ENCODE peak calls at places on chromosomes 6 and 20, in ten cellular contexts. P, E, H, K, C, V, L, R, D and Y are unnamed samples.
A peak's percentile ranks its signal among the peaks of the same experiment; 100 is the strongest.

GRCh38 chr6:169557887-169558286 is 143.9 kb downstream of the WDR27 start:
- DNase-seq in H (no peak), R (no peak), P (no peak), V (no peak), C (no peak), K (no peak), L (no peak), D (no peak), E (no peak), Y (no peak)

GRCh38 chr6:96522469-96523009 is 933 bp downstream of the UFL1 start:
- DNase-seq in K (peak; percentile 1), V (no peak), E (no peak), L (no peak), P (no peak), H (peak; percentile 20), R (no peak), C (no peak), D (no peak), Y (no peak)

GRCh38 chr6:56671160-56671559 is 28.5 kb upstream of the DST start:
- DNase-seq in D (no peak), V (no peak), H (no peak), P (no peak), K (no peak), R (no peak), L (no peak), C (no peak), E (no peak), Y (no peak)

GRCh38 chr20:38651154-38651553 is 49.5 kb downstream of the ARHGAP40 start:
- DNase-seq in K (no peak), L (no peak), E (no peak), R (no peak), C (no peak), V (no peak), P (no peak), D (no peak), H (no peak), Y (no peak)

GRCh38 chr6:147564556-147564955 is 56.1 kb downstream of the SAMD5 start:
- DNase-seq in H (no peak), E (no peak), P (no peak), V (no peak), R (no peak), K (no peak), C (no peak), D (no peak), L (no peak), Y (no peak)

GRCh38 chr20:33076662-33077398 is 2.6 kb upstream of the BPIFB4 start:
- DNase-seq in R (no peak), D (no peak), L (no peak), V (no peak), E (no peak), P (no peak), K (no peak), H (no peak), C (no peak), Y (peak; percentile 28)

GRCh38 chr6:16684896-16685554 is 76.2 kb downstream of the ATXN1 start:
- DNase-seq in V (no peak), R (no peak), L (no peak), P (peak; percentile 27), K (no peak), D (no peak), H (peak; percentile 64), C (no peak), E (no peak), Y (no peak)

GRCh38 chr6:41805830-41806774 is 18.6 kb downstream of the TOMM6 start:
- DNase-seq in C (no peak), P (no peak), E (no peak), R (no peak), D (no peak), L (no peak), K (no peak), V (no peak), H (no peak), Y (no peak)

GRCh38 chr20:58025233-58025632 is 203.2 kb downstream of the ANKRD60 start:
- DNase-seq in R (no peak), D (peak; percentile 44), P (no peak), V (no peak), L (peak; percentile 82), H (no peak), K (no peak), C (no peak), E (no peak), Y (no peak)

GRCh38 chr6:167717455-167717854 is 109.3 kb upstream of the AFDN start:
- DNase-seq in P (no peak), R (no peak), D (no peak), C (no peak), E (no peak), K (no peak), L (no peak), H (no peak), V (no peak), Y (no peak)

GRCh38 chr6:51778666-51779065 is 308.7 kb downstream of the PKHD1 start:
- DNase-seq in L (no peak), K (no peak), H (no peak), C (no peak), V (no peak), D (no peak), E (no peak), R (no peak), P (no peak), Y (no peak)

DNA sequence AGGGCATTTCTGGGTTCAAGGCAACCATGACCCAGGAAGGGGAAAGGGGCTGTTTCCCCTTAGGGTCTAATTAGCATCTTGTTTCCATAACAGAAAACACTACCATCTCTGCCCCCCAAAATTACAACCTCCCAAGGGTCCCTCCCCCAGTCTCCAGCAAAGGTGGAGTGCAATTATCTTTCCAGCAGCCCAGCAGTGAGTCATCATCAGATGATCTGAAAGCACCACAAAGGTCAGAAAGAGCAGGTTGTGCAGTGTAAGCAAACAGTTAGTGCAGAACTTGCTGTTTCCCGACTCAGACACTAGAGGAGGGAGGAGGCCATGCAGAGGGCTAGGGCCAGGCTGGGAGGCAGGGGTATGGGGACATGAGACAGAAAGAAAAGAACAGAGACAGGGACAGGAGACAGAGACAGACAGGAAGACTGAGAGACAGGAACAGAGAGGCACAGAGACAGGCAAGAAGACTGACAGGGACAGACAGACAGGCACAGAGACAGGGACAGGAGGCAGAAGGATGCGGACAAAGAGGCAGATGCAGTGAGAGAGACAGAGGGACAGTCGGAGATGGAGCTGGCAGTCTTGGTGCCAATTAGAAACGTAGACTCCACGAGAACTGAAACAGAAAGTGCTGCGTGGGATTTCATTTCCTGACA is 62.5 kb downstream of the PYGB start:
- DNase-seq in R (no peak), V (no peak), C (peak; percentile 63), P (peak; percentile 85), K (peak; percentile 87), E (peak; percentile 81), D (no peak), H (peak; percentile 64), L (no peak), Y (no peak)
- TF ChIP-seq CTCF in R (no peak), V (no peak), C (peak; percentile 24), P (peak; percentile 79), K (peak; percentile 91), E (peak; percentile 94), D (peak; percentile 45), H (peak; percentile 69), L (no peak), Y (no peak)

DNA sequence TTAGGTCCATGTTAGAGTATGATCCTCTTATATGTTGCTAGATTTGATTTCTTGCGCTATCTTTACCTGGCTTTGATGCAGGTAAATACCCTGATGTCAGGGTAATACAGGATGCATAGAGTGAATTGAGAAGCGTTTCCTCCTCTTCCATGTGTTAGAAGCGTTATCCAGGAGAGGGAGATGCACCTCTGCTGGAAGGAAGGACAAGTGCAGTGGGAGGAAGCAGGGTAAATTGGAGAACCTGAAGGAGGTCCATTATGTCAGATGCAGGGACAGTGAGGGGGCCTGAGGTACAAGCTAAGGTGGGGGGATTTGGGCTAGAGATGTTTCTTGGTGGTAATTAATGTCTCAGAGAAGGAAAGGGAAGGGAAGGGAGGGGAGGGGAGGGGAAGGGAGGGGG is 7.7 kb downstream of the SHLD1 start:
- DNase-seq in C (no peak), L (no peak), H (no peak), V (no peak), K (no peak), P (no peak), D (no peak), E (no peak), R (no peak), Y (no peak)
- TF ChIP-seq CTCF in C (no peak), L (no peak), H (no peak), V (no peak), K (no peak), P (no peak), D (no peak), E (no peak), R (no peak), Y (no peak)

GRCh38 chr6:37653933-37654565 is 43.6 kb downstream of the MDGA1 start:
- DNase-seq in V (peak; percentile 73), H (peak; percentile 47), E (peak; percentile 49), D (no peak), K (peak; percentile 49), C (peak; percentile 71), L (no peak), R (peak; percentile 31), P (peak; percentile 80), Y (peak; percentile 30)
- TF ChIP-seq CTCF in V (peak; percentile 73), H (peak; percentile 76), E (peak; percentile 53), D (peak; percentile 56), K (peak; percentile 55), C (peak; percentile 91), L (no peak), R (peak; percentile 63), P (peak; percentile 71), Y (peak; percentile 95)

GRCh38 chr20:35662541-35662940 is 2.2 kb downstream of the CPNE1 start:
- DNase-seq in H (no peak), K (no peak), D (no peak), C (no peak), R (no peak), E (no peak), V (no peak), P (no peak), L (no peak), Y (no peak)

GRCh38 chr20:35663516-35663812 is 1.2 kb downstream of the CPNE1 start:
- DNase-seq in L (no peak), V (no peak), P (no peak), H (peak; percentile 26), E (no peak), K (no peak), R (no peak), C (no peak), D (no peak), Y (no peak)

GRCh38 chr20:35665949-35666288 is 1.2 kb upstream of the CPNE1 start:
- DNase-seq in C (no peak), E (no peak), V (no peak), H (no peak), L (no peak), D (no peak), P (no peak), K (no peak), R (no peak), Y (no peak)

GRCh38 chr20:35663813-35664543 is 722 bp downstream of the CPNE1 start:
- DNase-seq in K (peak; percentile 79), E (peak; percentile 62), P (peak; percentile 57), D (no peak), H (no peak), L (peak; percentile 88), V (peak; percentile 45), C (peak; percentile 55), R (peak; percentile 63), Y (peak; percentile 39)

GRCh38 chr20:35664544-35665206 is at the start of the genes CPNE1 and RBM12:
- DNase-seq in D (peak; percentile 92), C (peak; percentile 94), H (peak; percentile 94), P (peak; percentile 98), K (peak; percentile 99), L (peak; percentile 99), V (peak; percentile 95), R (peak; percentile 91), E (peak; percentile 94), Y (peak; percentile 91)
- TF ChIP-seq CTCF in D (no peak), C (no peak), H (no peak), P (no peak), K (no peak), L (no peak), V (no peak), R (no peak), E (peak; percentile 10), Y (no peak)

GRCh38 chr6:69719602-69720193 is 77.1 kb downstream of the LMBRD1 start:
- DNase-seq in V (no peak), P (no peak), K (no peak), L (no peak), R (no peak), E (no peak), D (no peak), C (no peak), H (peak; percentile 57), Y (no peak)
- TF ChIP-seq CTCF in V (no peak), P (peak; percentile 40), K (peak; percentile 49), L (no peak), R (peak; percentile 19), E (no peak), D (peak; percentile 40), C (peak; percentile 32), H (peak; percentile 62), Y (peak; percentile 42)